ENCODE peak calls at places on chromosomes 16 and 17, in four cellular contexts. W, Q, K and G are unnamed samples.

GRCh38 chr17:55722742-55723487 is at the start of gene TMEM100:
- DNase-seq in W (no peak), Q (no peak), K (peak), G (peak)

GRCh38 chr16:77041468-77041867 is 149.5 kb upstream of the MON1B start:
- DNase-seq in W (no peak), Q (no peak), K (no peak), G (no peak)

GRCh38 chr16:1042776-1043349 is 29.7 kb upstream of the SSTR5 start:
- DNase-seq in W (no peak), Q (no peak), K (no peak), G (peak)

GRCh38 chr16:87878704-87879103 is 9.4 kb upstream of the SLC7A5 start:
- DNase-seq in W (no peak), Q (no peak), K (no peak), G (no peak)

GRCh38 chr17:12406623-12407228 is 259.0 kb upstream of the MYOCD start:
- DNase-seq in W (no peak), Q (no peak), K (no peak), G (peak)

GRCh38 chr16:1613728-1614225 is 1.6 kb downstream of the CRAMP1 start:
- DNase-seq in W (no peak), Q (peak), K (peak), G (peak)

GRCh38 chr17:17032131-17032692 is 10.0 kb upstream of the MPRIP start:
- DNase-seq in W (no peak), Q (no peak), K (peak), G (peak)

GRCh38 chr16:75402821-75403475 is 30.4 kb downstream of the CFDP1 start:
- DNase-seq in W (peak), Q (peak), K (peak), G (peak)

GRCh38 chr16:88390760-88391496 is 8.2 kb downstream of the ZNF469 start:
- DNase-seq in W (no peak), Q (no peak), K (no peak), G (no peak)

GRCh38 chr16:28131743-28132393 is 68.4 kb upstream of the GSG1L start:
- DNase-seq in W (no peak), Q (no peak), K (no peak), G (no peak)

GRCh38 chr16:50671644-50672260 is 9.4 kb downstream of the SNX20 start:
- DNase-seq in W (no peak), Q (no peak), K (peak), G (no peak)

GRCh38 chr17:933168-934083 is 46.1 kb downstream of the NXN start:
- DNase-seq in W (no peak), Q (peak), K (peak), G (peak)

GRCh38 chr16:46759309-46759708 is 11.2 kb upstream of the MYLK3 start:
- DNase-seq in W (no peak), Q (no peak), K (no peak), G (no peak)

GRCh38 chr17:82283208-82283749 is 9.8 kb upstream of the CSNK1D start:
- DNase-seq in W (peak), Q (peak), K (peak), G (peak)

GRCh38 chr16:63311313-63311712 is 1275.1 kb upstream of the CDH8 start:
- DNase-seq in W (no peak), Q (no peak), K (no peak), G (no peak)

GRCh38 chr17:52159159-52159809 is 770 bp upstream of the CA10 start:
- DNase-seq in W (no peak), Q (no peak), K (no peak), G (no peak)

GRCh38 chr17:58513391-58513912 is 986 bp downstream of the MTMR4 start:
- DNase-seq in W (no peak), Q (no peak), K (no peak), G (no peak)

GRCh38 chr17:40347319-40348135 is 17.0 kb downstream of the GJD3 start:
- DNase-seq in W (no peak), Q (no peak), K (no peak), G (no peak)

GRCh38 chr17:51056813-51057510 is 63.7 kb downstream of the SPAG9 start:
- DNase-seq in W (no peak), Q (peak), K (peak), G (peak)

GRCh38 chr17:4369557-4370230 is 3.2 kb upstream of the UBE2G1 start:
- DNase-seq in W (no peak), Q (no peak), K (no peak), G (no peak)

GRCh38 chr17:48831549-48831883 is 681 bp downstream of the CALCOCO2 start:
- DNase-seq in W (no peak), Q (no peak), K (no peak), G (no peak)

GRCh38 chr17:11150946-11151345 is 90.1 kb upstream of the SHISA6 start:
- DNase-seq in W (no peak), Q (no peak), K (no peak), G (no peak)

GRCh38 chr17:67833946-67834631 is 8.8 kb downstream of the BPTF start:
- DNase-seq in W (no peak), Q (no peak), K (no peak), G (no peak)

GRCh38 chr17:77424585-77425344 is 284.0 kb downstream of the SEC14L1 start:
- DNase-seq in W (no peak), Q (peak), K (peak), G (peak)

GRCh38 chr17:9151091-9151490 is 129.8 kb downstream of the NTN1 start:
- DNase-seq in W (peak), Q (peak), K (no peak), G (no peak)

GRCh38 chr17:70137451-70138230 is 31.7 kb upstream of the KCNJ2 start:
- DNase-seq in W (no peak), Q (peak), K (peak), G (peak)

GRCh38 chr17:57662644-57663308 is 82.3 kb downstream of the CCDC182 start:
- DNase-seq in W (peak), Q (peak), K (peak), G (peak)

GRCh38 chr17:48610282-48611211 is at the start of gene HOXB7:
- DNase-seq in W (peak), Q (peak), K (no peak), G (peak)

GRCh38 chr17:57619061-57619937 is 125.8 kb downstream of the CCDC182 start:
- DNase-seq in W (no peak), Q (no peak), K (peak), G (peak)